ENCODE peak calls at places on chromosomes 5 and 9, in five cellular contexts. G, P, T, C and M are unnamed samples.

GRCh38 chr9:5112109-5112592 is 73.3 kb downstream of the INSL6 start:
- DNase-seq in G (no peak), P (no peak), T (peak; percentile 53), C (no peak), M (no peak)

GRCh38 chr9:105359899-105360298 is 87.9 kb upstream of the FSD1L start:
- DNase-seq in G (no peak), P (no peak), T (no peak), C (no peak), M (no peak)

GRCh38 chr5:1318659-1319251 is 23.9 kb upstream of the TERT start:
- DNase-seq in G (no peak), P (peak; percentile 30), T (peak; percentile 53), C (no peak), M (no peak)

GRCh38 chr9:72356019-72356653 is 8.9 kb downstream of the ZFAND5 start:
- DNase-seq in G (no peak), P (no peak), T (no peak), C (no peak), M (no peak)

GRCh38 chr9:83013261-83013610 is 49.7 kb downstream of the RASEF start:
- DNase-seq in G (no peak), P (no peak), T (no peak), C (no peak), M (no peak)

GRCh38 chr5:73812962-73813588 is 187.1 kb downstream of the ARHGEF28 start:
- DNase-seq in G (no peak), P (no peak), T (no peak), C (no peak), M (no peak)

GRCh38 chr5:90438100-90438499 is 28.5 kb upstream of the CETN3 start:
- DNase-seq in G (no peak), P (no peak), T (no peak), C (no peak), M (no peak)

GRCh38 chr5:39523821-39524220 is 99.0 kb upstream of the DAB2 start:
- DNase-seq in G (no peak), P (no peak), T (no peak), C (no peak), M (no peak)

GRCh38 chr9:107198718-107199117 is 84.4 kb upstream of the RAD23B start:
- DNase-seq in G (no peak), P (no peak), T (no peak), C (no peak), M (no peak)

GRCh38 chr9:86098793-86099694 is at the start of gene GOLM1:
- DNase-seq in G (peak; percentile 46), P (peak; percentile 51), T (peak; percentile 80), C (no peak), M (no peak)

GRCh38 chr5:107869459-107870115 is 198.8 kb upstream of the EFNA5 start:
- DNase-seq in G (no peak), P (no peak), T (no peak), C (no peak), M (no peak)

GRCh38 chr9:124009835-124010226 is 1.7 kb upstream of the LHX2 start:
- DNase-seq in G (no peak), P (no peak), T (no peak), C (no peak), M (no peak)

GRCh38 chr5:127419858-127420257 is 97.6 kb upstream of the PRRC1 start:
- DNase-seq in G (no peak), P (no peak), T (no peak), C (no peak), M (no peak)

GRCh38 chr9:73869261-73869660 is 627.9 kb upstream of the RORB start:
- DNase-seq in G (no peak), P (no peak), T (no peak), C (no peak), M (no peak)

GRCh38 chr9:98347642-98348041 is 92.2 kb upstream of the TBC1D2 start:
- DNase-seq in G (no peak), P (no peak), T (no peak), C (no peak), M (no peak)

GRCh38 chr5:56617998-56618397 is 197.4 kb upstream of the MAP3K1 start:
- DNase-seq in G (no peak), P (no peak), T (no peak), C (no peak), M (no peak)

GRCh38 chr9:127244609-127245601 is 19.7 kb upstream of the GARNL3 start:
- DNase-seq in G (peak; percentile 98), P (peak; percentile 98), T (peak; percentile 99), C (peak; percentile 88), M (peak; percentile 92)

GRCh38 chr9:106797299-106797698 is 65.7 kb upstream of the ZNF462 start:
- DNase-seq in G (no peak), P (no peak), T (no peak), C (no peak), M (no peak)

GRCh38 chr5:7815757-7816534 is 35.0 kb downstream of the CFAP90 start:
- DNase-seq in G (peak; percentile 74), P (peak; percentile 81), T (peak; percentile 91), C (peak; percentile 21), M (peak; percentile 34)

GRCh38 chr9:126225611-126226609 is 100.7 kb upstream of the MVB12B start:
- DNase-seq in G (no peak), P (no peak), T (no peak), C (no peak), M (no peak)
- H3K27me3 ChIP-seq in G (peaks cover 96% of the 10 kb centered on the region), P (peaks cover 77% of the 10 kb centered on the region), T (peaks cover 41% of the 10 kb centered on the region), C (no peaks in the 10 kb centered on the region), M (peaks cover 6% of the 10 kb centered on the region)

DNA sequence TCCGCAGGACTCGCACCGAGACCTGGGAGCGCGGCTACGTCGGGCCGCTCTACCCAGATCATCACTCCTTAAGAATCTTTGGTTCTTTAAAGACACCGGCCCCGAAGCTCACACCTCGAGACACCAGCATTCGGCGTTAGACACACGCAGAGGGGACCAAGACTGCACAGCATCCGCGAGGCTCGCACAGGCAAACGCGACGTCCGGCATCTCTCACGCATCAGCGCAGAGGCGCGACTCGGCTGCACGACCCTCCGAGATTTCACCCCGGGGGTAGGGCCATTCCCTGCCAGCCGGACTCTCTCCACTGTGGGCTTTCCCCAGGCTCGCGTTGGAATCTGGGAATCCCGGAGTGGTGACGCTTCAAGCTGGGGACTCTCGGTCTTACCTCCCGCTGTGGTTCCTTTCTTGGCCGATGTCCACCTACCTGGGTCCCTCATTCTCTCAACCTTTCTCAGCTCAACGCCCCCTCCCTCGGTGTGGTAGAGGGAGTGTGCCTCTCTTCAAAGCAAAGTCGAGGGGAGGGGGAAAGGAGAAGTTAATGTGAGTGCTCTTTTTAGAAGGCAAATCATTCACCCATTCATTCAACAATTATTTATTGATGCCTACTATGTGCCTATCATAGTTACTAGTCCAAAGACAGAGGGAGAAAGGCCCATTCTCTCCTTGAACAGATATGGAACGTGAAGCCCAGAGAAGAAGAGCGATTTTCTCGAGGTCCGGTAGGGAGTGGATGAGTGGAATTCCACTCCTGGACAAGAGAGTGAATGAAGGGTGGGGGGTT is 1.3 kb upstream of the HAND1 start:
- DNase-seq in G (no peak), P (no peak), T (no peak), C (no peak), M (no peak)
- H3K4me3 ChIP-seq in G (peak overlapping the region; percentile 75), P (no peak overlapping the region), T (no peak overlapping the region), C (no peak overlapping the region), M (no peak overlapping the region)

GRCh38 chr9:38205279-38205678 is 136.3 kb upstream of the SHB start:
- DNase-seq in G (no peak), P (no peak), T (no peak), C (no peak), M (no peak)
- H3K27me3 ChIP-seq in G (no peaks in the 10 kb centered on the region), P (no peaks in the 10 kb centered on the region), T (no peaks in the 10 kb centered on the region), C (no peaks in the 10 kb centered on the region), M (no peaks in the 10 kb centered on the region)

GRCh38 chr9:84435902-84436301 is 95.3 kb upstream of the SLC28A3 start:
- DNase-seq in G (no peak), P (no peak), T (no peak), C (no peak), M (no peak)
- H3K4me3 ChIP-seq in G (peak overlapping the region; percentile 24), P (no peak overlapping the region), T (no peak overlapping the region), C (no peak overlapping the region), M (no peak overlapping the region)

GRCh38 chr9:37004424-37004935 is 29.6 kb downstream of the PAX5 start:
- DNase-seq in G (no peak), P (no peak), T (no peak), C (no peak), M (no peak)

GRCh38 chr9:36999728-37000333 is 34.2 kb downstream of the PAX5 start:
- DNase-seq in G (no peak), P (no peak), T (no peak), C (no peak), M (no peak)

GRCh38 chr9:37001461-37001860 is 32.6 kb downstream of the PAX5 start:
- DNase-seq in G (no peak), P (no peak), T (no peak), C (no peak), M (no peak)

GRCh38 chr9:37002036-37002412 is 32.0 kb downstream of the PAX5 start:
- DNase-seq in G (no peak), P (no peak), T (no peak), C (no peak), M (no peak)

GRCh38 chr9:37002413-37003217 is 31.5 kb downstream of the PAX5 start:
- DNase-seq in G (no peak), P (no peak), T (no peak), C (no peak), M (no peak)
- H3K27me3 ChIP-seq in G (peaks cover 98% of the 10 kb centered on the region), P (peaks cover 88% of the 10 kb centered on the region), T (peaks cover 76% of the 10 kb centered on the region), C (peaks cover 21% of the 10 kb centered on the region), M (peaks cover 25% of the 10 kb centered on the region)

GRCh38 chr9:95459867-95460626 is 56.7 kb downstream of the PTCH1 start:
- DNase-seq in G (no peak), P (no peak), T (no peak), C (no peak), M (no peak)

GRCh38 chr9:95462419-95463121 is 54.2 kb downstream of the PTCH1 start:
- DNase-seq in G (peak; percentile 55), P (peak; percentile 65), T (no peak), C (peak; percentile 60), M (peak; percentile 92)

GRCh38 chr9:95460627-95461164 is 56.1 kb downstream of the PTCH1 start:
- DNase-seq in G (no peak), P (no peak), T (no peak), C (no peak), M (no peak)

GRCh38 chr9:95463145-95464060 is 53.4 kb downstream of the PTCH1 start:
- DNase-seq in G (no peak), P (no peak), T (no peak), C (no peak), M (no peak)

DNA sequence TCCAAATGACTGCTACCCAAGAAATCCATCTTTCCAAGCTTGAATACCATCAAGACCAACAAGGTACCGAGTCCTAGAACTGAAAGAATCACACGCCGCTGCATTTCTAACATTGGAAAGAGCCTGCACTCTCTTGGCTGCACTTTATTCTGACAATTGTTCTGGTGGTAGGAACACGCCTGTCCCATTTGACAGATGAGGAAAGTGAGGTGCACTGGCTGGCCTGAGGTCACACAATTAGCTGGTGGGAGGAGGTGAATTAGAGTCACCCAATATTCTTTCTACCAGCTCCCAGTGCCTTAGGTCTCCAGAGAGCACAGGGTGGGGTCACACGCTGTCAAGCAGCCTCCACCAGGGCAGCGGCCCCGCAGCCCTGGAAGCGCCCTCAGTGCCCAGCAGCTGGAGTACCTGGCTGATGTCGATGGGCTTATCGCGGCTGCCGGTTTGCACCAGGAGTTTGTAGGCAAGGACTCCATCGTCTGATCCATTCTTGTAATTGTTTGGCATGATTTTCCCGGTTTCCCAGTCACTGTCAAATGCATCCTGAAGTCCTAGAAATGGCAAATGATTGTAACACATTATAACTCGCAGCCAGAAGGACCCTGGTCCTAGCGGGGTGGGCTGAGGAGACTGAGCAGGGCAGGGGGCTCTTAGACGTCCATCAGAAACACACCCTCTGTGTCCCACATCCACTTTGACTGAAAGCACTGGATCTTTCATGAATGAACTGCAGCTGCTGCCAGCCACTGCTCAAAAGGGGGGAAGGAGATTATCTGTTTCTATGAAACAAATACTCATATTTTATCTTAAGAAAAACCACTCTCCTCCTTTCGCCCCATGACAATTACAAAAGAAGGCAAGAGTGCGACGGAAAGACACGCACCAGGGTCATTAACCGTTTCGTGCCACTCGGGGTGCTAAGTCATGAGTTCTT is 55.1 kb downstream of the PTCH1 start:
- DNase-seq in G (no peak), P (no peak), T (no peak), C (no peak), M (no peak)
- H3K4me3 ChIP-seq in G (peak overlapping the region; percentile 57), P (no peak overlapping the region), T (no peak overlapping the region), C (peak overlapping the region; percentile 36), M (peak overlapping the region; percentile 55)